ENCODE peak calls at places on chromosomes 5 and 9, in five cellular contexts. O, L, A, J and Q are unnamed samples.

GRCh38 chr5:172603425-172603824 is 37.6 kb upstream of the NEURL1B start:
- DNase-seq in O (no peak), A (no peak), L (no peak), J (no peak), Q (no peak)

GRCh38 chr5:140664018-140664352 is 719 bp upstream of the WDR55 start:
- DNase-seq in O (no peak), L (no peak), J (no peak), A (no peak), Q (no peak)

GRCh38 chr9:126886194-126886830 is 25.9 kb downstream of the ZBTB34 start:
- DNase-seq in L (no peak), O (no peak), J (no peak), A (no peak), Q (no peak)

GRCh38 chr9:137734181-137734580 is 115.4 kb downstream of the EHMT1 start:
- DNase-seq in O (no peak), J (peak; percentile 29), A (no peak), L (no peak), Q (no peak)

GRCh38 chr9:33138768-33139167 is 28.4 kb downstream of the B4GALT1 start:
- DNase-seq in A (no peak), J (no peak), L (no peak), O (no peak), Q (no peak)

GRCh38 chr5:32223972-32224608 is 50.0 kb upstream of the GOLPH3 start:
- DNase-seq in L (peak; percentile 72), O (no peak), A (no peak), J (no peak), Q (no peak)

GRCh38 chr5:69024241-69024651 is 69.6 kb upstream of the SLC30A5 start:
- DNase-seq in J (peak; percentile 53), A (peak; percentile 34), O (no peak), L (peak; percentile 33), Q (peak; percentile 48)

GRCh38 chr9:93635186-93636107 is 59.1 kb downstream of the PHF2 start:
- DNase-seq in O (no peak), A (no peak), L (no peak), J (no peak), Q (no peak)

GRCh38 chr5:6715758-6716633 is 2.8 kb downstream of the TENT4A start:
- DNase-seq in O (no peak), J (peak; percentile 48), L (no peak), A (peak; percentile 21), Q (no peak)

GRCh38 chr5:122723606-122724352 is 51.1 kb upstream of the SNX2 start:
- DNase-seq in J (no peak), A (no peak), O (no peak), L (peak; percentile 73), Q (peak; percentile 56)

GRCh38 chr9:134413890-134414731 is 87.9 kb downstream of the RXRA start:
- DNase-seq in A (no peak), L (peak; percentile 76), J (no peak), O (peak; percentile 94), Q (no peak)

GRCh38 chr5:68074048-68074632 is 141.4 kb upstream of the PIK3R1 start:
- DNase-seq in L (no peak), J (no peak), O (no peak), A (no peak), Q (no peak)

GRCh38 chr9:129614932-129615331 is 6.0 kb downstream of the C9orf50 start:
- DNase-seq in O (no peak), A (no peak), J (no peak), L (no peak), Q (no peak)

GRCh38 chr5:168269950-168270349 is 21.5 kb upstream of the WWC1 start:
- DNase-seq in A (peak; percentile 24), O (no peak), L (no peak), J (no peak), Q (no peak)

DNA sequence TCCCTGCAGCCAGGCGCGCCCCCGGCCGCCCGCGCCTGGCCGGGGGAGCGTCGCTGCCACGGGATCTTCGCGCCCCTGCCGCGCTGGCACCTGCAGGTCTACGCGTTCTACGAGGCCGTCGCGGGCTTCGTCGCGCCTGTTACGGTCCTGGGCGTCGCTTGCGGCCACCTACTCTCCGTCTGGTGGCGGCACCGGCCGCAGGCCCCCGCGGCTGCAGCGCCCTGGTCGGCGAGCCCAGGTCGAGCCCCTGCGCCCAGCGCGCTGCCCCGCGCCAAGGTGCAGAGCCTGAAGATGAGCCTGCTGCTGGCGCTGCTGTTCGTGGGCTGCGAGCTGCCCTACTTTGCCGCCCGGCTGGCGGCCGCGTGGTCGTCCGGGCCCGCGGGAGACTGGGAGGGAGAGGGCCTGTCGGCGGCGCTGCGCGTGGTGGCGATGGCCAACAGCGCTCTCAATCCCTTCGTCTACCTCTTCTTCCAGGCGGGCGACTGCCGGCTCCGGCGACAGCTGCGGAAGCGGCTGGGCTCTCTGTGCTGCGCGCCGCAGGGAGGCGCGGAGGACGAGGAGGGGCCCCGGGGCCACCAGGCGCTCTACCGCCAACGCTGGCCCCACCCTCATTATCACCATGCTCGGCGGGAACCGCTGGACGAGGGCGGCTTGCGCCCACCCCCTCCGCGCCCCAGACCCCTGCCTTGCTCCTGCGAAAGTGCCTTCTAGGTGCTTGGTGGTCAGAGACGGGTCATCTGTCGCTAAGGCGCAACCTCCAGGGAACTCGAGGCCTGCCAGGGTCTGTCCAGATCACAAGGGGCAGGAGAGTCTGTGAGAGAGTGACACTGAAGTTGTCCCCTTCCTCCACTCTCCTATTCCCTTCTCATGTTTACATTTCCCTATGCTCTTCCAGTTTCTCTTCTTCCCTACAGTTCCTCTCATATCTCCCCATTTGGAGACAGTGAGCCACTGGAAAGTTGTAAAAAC is 1.3 kb downstream of the GPR150 start:
- DNase-seq in J (no peak), L (no peak), O (peak; percentile 64), A (peak; percentile 45), Q (peak; percentile 64)
- TF ChIP-seq CTCF in J (no peak), L (no peak), O (peak; percentile 1), A (no peak), Q (no peak)

GRCh38 chr5:82164957-82165698 is 113.0 kb downstream of the RPS23 start:
- DNase-seq in A (no peak), O (no peak), L (peak; percentile 22), J (no peak), Q (no peak)
- TF ChIP-seq CTCF in A (no peak), O (no peak), L (no peak), J (no peak), Q (no peak)

GRCh38 chr9:95344735-95345134 is 27.2 kb upstream of the FANCC start:
- DNase-seq in O (no peak), J (no peak), A (no peak), L (no peak), Q (no peak)

GRCh38 chr9:95342571-95342970 is 25.1 kb upstream of the FANCC start:
- DNase-seq in A (no peak), L (no peak), O (no peak), J (no peak), Q (no peak)

GRCh38 chr9:95343725-95344287 is 26.3 kb upstream of the FANCC start:
- DNase-seq in O (no peak), L (peak; percentile 23), J (no peak), A (no peak), Q (no peak)

GRCh38 chr9:95338243-95338642 is 20.7 kb upstream of the FANCC start:
- DNase-seq in L (no peak), A (no peak), J (no peak), O (no peak), Q (no peak)

DNA sequence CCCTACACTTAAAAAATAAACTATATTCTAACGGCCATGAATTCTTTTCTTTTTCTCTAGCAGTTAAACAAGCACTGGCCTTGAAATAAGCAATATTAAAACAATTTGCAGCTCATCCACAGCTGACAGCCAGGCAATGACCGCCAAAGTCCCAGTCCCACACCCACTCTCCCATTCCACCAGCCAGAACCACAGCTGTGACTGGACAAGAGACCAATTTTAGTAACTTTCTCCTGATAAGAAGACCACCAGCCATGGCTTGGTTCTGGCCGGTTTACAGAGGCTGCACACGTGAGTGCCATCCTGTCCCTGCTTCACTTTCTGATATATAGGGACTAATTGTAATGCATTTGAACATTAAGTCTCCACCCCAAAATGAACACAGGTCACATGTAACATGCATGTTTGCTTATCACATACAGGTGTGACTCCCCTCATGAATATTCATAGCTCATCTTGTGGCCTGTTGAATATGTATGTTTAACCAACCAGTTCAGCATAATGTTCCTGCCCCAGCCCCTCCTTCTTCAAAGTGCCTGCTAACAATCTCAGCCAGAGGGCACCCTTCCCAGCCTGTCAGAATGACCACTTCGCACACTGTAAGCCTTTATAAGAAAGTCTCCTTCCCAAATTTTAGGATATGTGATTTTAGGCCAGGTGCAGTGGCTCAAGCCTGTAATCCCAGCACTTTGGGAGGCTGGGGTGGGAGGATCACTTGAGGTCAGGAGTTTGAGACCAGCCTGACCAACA is 23.9 kb upstream of the FANCC start:
- DNase-seq in L (no peak), J (no peak), O (no peak), A (no peak), Q (no peak)
- TF ChIP-seq CTCF in L (peak; percentile 48), J (peak; percentile 19), O (no peak), A (no peak), Q (peak; percentile 9)

GRCh38 chr5:54518146-54519082 is 855 bp downstream of the SNX18 start:
- DNase-seq in J (peak; percentile 31), L (no peak), A (peak; percentile 40), O (peak; percentile 77), Q (peak; percentile 58)
- TF ChIP-seq CTCF in J (no peak), L (no peak), A (no peak), O (no peak), Q (peak; percentile 25)

GRCh38 chr5:78387468-78388153 is 27.2 kb downstream of the SCAMP1 start:
- DNase-seq in L (no peak), A (no peak), O (no peak), J (no peak), Q (no peak)
- TF ChIP-seq CTCF in L (no peak), A (no peak), O (no peak), J (no peak), Q (no peak)

DNA sequence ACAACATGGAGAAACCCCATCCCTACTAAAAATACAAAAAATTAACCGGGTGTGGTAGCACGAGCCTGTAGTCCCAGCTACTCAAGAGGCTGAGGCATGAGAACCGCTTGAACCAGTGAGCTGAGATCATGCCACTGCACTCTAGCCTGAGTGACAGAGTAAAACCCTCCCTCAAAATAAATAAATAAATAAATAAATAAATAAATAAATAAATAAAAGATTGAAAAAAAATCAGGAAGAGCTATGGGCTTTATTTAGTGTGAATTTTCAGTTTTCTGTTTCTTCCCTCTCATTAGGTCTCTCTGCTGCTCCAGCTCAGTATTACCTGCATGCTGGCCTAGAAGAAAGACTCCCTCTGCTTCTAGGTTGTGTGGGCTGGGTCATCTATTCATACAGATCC is 47.8 kb upstream of the TRMT10B start:
- DNase-seq in O (no peak), A (no peak), L (no peak), J (no peak), Q (no peak)
- TF ChIP-seq CTCF in O (no peak), A (no peak), L (no peak), J (no peak), Q (no peak)

GRCh38 chr5:120576588-120576987 is 112.5 kb downstream of the PRR16 start:
- DNase-seq in L (no peak), A (no peak), J (no peak), O (no peak), Q (no peak)
- TF ChIP-seq CTCF in L (no peak), A (no peak), J (no peak), O (no peak), Q (no peak)

GRCh38 chr9:2173170-2173569 is 158.0 kb downstream of the SMARCA2 start:
- DNase-seq in L (no peak), O (no peak), A (no peak), J (no peak), Q (no peak)

GRCh38 chr9:2174911-2175310 is 159.8 kb downstream of the SMARCA2 start:
- DNase-seq in L (no peak), O (no peak), A (no peak), J (no peak), Q (no peak)

GRCh38 chr9:2174321-2174720 is 159.2 kb downstream of the SMARCA2 start:
- DNase-seq in A (no peak), L (no peak), J (no peak), O (no peak), Q (no peak)

GRCh38 chr9:2170737-2171136 is 155.6 kb downstream of the SMARCA2 start:
- DNase-seq in L (no peak), O (no peak), J (no peak), A (no peak), Q (no peak)

GRCh38 chr9:2173861-2174260 is 158.7 kb downstream of the SMARCA2 start:
- DNase-seq in J (no peak), A (no peak), L (no peak), O (no peak), Q (no peak)
- TF ChIP-seq CTCF in J (no peak), A (no peak), L (no peak), O (no peak), Q (no peak)